ENCODE peak calls at places on chromosomes 13 and 19, in ten cellular contexts. P is adrenal gland, A is tibial artery, C is HCT116, S is heart left ventricle, W is Peyer's patch, O is cardiac muscle cell, T is transverse colon, D is uterus, N is thyroid gland. V is an unnamed sample.
A peak's percentile ranks its signal among the peaks of the same experiment; 100 is the strongest.

GRCh38 chr13:61833228-61833627 is 417.6 kb upstream of the PCDH20 start:
- DNase-seq in C (no peak), N (no peak), W (no peak), O (no peak), P (no peak), D (no peak), A (no peak), T (no peak), S (no peak), V (no peak)

GRCh38 chr13:41418751-41419150 is 38.6 kb upstream of the RGCC start:
- DNase-seq in S (no peak), C (no peak), N (no peak), O (no peak), T (no peak), D (no peak), P (no peak), A (no peak), W (no peak), V (peak; percentile 60)

GRCh38 chr13:21625366-21625765 is 21.4 kb upstream of the MICU2 start:
- DNase-seq in W (no peak), A (no peak), O (no peak), P (peak; percentile 62), S (no peak), T (peak; percentile 19), D (no peak), C (peak; percentile 59), N (peak; percentile 8), V (no peak)

GRCh38 chr19:40990972-40991381 is at the start of gene CYP2B6:
- DNase-seq in D (no peak), C (no peak), A (no peak), N (no peak), S (no peak), P (no peak), O (no peak), W (no peak), T (peak; percentile 13), V (no peak)

GRCh38 chr19:13408889-13409518 is 97.3 kb downstream of the CACNA1A start:
- DNase-seq in C (no peak), O (no peak), S (no peak), D (no peak), T (no peak), N (no peak), W (no peak), P (peak; percentile 72), A (no peak), V (no peak)

GRCh38 chr13:69287050-69287698 is 820.5 kb upstream of the ATXN8OS start:
- DNase-seq in N (no peak), C (no peak), W (no peak), S (no peak), T (no peak), A (no peak), P (no peak), O (no peak), D (no peak), V (no peak)

GRCh38 chr19:36113895-36114762 is 546 bp downstream of the POLR2I start:
- DNase-seq in N (peak; percentile 49), A (peak; percentile 81), W (peak; percentile 19), C (no peak), T (peak; percentile 32), D (peak; percentile 42), P (peak; percentile 64), O (peak; percentile 18), S (peak; percentile 50), V (peak; percentile 40)

GRCh38 chr13:70108276-70108845 is at the start of gene KLHL1:
- DNase-seq in A (no peak), P (no peak), W (no peak), S (no peak), D (no peak), C (no peak), N (no peak), O (no peak), T (no peak), V (peak; percentile 1)

GRCh38 chr13:89520468-89520867 is 1827.0 kb upstream of the MIR17HG start:
- DNase-seq in O (no peak), N (no peak), D (no peak), C (no peak), T (no peak), A (no peak), W (no peak), P (no peak), S (no peak), V (peak; percentile 45)

GRCh38 chr13:42099962-42100675 is 51.7 kb downstream of the DGKH start:
- DNase-seq in N (no peak), S (no peak), D (no peak), P (no peak), A (no peak), C (no peak), T (no peak), W (no peak), O (no peak), V (no peak)

GRCh38 chr13:43365042-43365344 is 341.6 kb downstream of the DNAJC15 start:
- DNase-seq in S (no peak), A (no peak), C (no peak), T (no peak), N (no peak), P (no peak), D (no peak), O (no peak), W (no peak), V (no peak)
- H3K4me1 ChIP-seq in S (peaks cover 20% of the 10 kb centered on the region), A (no peaks in the 10 kb centered on the region), C (no peaks in the 10 kb centered on the region), T (peaks cover 4% of the 10 kb centered on the region), N (peaks cover 12% of the 10 kb centered on the region), P (no peaks in the 10 kb centered on the region), D (no peaks in the 10 kb centered on the region), O (peaks cover 22% of the 10 kb centered on the region), W (peaks cover 9% of the 10 kb centered on the region), V (no peaks in the 10 kb centered on the region)

GRCh38 chr19:46402725-46403124 is 10.6 kb downstream of the CCDC8 start:
- DNase-seq in P (no peak), S (no peak), W (no peak), C (no peak), T (no peak), A (no peak), D (no peak), N (no peak), O (no peak), V (no peak)

GRCh38 chr19:46404039-46404883 is 9.1 kb downstream of the CCDC8 start:
- DNase-seq in C (no peak), W (no peak), P (peak; percentile 78), T (peak; percentile 63), O (peak; percentile 76), N (peak; percentile 72), A (peak; percentile 86), D (peak; percentile 74), S (peak; percentile 74), V (peak; percentile 35)

GRCh38 chr19:46407891-46408426 is 5.4 kb downstream of the CCDC8 start:
- DNase-seq in A (no peak), T (no peak), O (no peak), N (no peak), W (no peak), S (no peak), D (no peak), P (no peak), C (no peak), V (no peak)

GRCh38 chr19:46408611-46409039 is 4.7 kb downstream of the CCDC8 start:
- DNase-seq in O (peak; percentile 73), A (peak; percentile 94), N (peak; percentile 93), C (no peak), T (peak; percentile 51), P (peak; percentile 94), S (peak; percentile 90), D (peak; percentile 85), W (peak; percentile 24), V (peak; percentile 18)

DNA sequence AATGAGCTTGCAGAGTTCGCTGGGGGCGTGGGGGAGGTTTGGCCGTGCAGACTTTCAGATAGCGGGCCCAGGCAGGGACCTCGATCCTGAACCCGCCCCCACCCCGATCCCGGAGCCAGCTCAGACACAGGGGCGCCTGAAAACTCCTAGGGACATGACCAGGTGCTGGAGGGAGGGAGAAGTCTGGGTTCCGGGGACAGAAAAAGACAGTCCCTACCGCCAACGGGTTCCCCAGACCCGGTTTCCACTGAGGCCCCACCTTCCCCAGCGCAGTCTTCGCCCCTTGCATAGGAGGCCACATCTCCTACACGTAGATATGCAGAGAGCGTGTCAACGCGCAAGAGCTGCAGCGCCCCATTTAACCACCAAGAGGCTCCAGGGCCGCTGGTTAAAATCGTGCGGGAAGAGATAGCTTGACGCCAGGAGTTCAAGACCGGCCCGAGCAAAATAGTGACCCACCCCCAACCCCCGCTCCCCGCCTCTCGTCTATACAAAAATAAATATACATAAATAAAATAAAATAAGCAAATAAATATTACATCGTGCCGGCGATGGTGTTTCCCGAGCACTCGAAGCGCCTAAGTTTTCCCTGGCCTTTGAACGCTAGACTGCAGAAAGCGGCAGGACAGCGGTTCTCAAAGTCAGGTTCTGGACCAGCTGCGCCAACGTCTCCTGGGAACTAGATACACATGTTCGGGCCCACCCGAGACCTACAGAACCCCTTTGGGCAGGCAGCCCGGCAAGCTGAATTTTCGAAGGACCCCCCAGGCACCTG is 8.3 kb downstream of the CCDC8 start:
- DNase-seq in N (no peak), P (no peak), O (peak; percentile 61), A (no peak), T (no peak), S (no peak), C (no peak), D (peak; percentile 59), W (no peak), V (no peak)
- TF ChIP-seq CTCF in N (no peak), P (peak; percentile 12), O (peak; percentile 37), A (no peak), T (no peak), S (peak; percentile 16), C (no peak), D (peak; percentile 18), W (no peak), V (peak; percentile 44)

GRCh38 chr13:72823081-72823480 is 41.1 kb downstream of the PIBF1 start:
- DNase-seq in S (no peak), T (no peak), W (no peak), P (no peak), C (no peak), O (no peak), A (no peak), N (no peak), D (no peak), V (no peak)

GRCh38 chr13:72820156-72820897 is 38.4 kb downstream of the PIBF1 start:
- DNase-seq in W (no peak), S (no peak), A (no peak), N (no peak), C (no peak), P (no peak), T (no peak), D (no peak), O (no peak), V (no peak)

GRCh38 chr13:72820898-72821279 is 39.0 kb downstream of the PIBF1 start:
- DNase-seq in O (no peak), A (no peak), C (no peak), N (no peak), W (no peak), T (no peak), P (no peak), S (no peak), D (no peak), V (no peak)
- H3K4me1 ChIP-seq in O (peaks cover 6% of the 10 kb centered on the region), A (no peaks in the 10 kb centered on the region), C (no peaks in the 10 kb centered on the region), N (no peaks in the 10 kb centered on the region), W (no peaks in the 10 kb centered on the region), T (no peaks in the 10 kb centered on the region), P (no peaks in the 10 kb centered on the region), S (no peaks in the 10 kb centered on the region), D (no peaks in the 10 kb centered on the region), V (no peaks in the 10 kb centered on the region)

GRCh38 chr13:24304620-24305019 is 4.8 kb upstream of the C1QTNF9 start:
- DNase-seq in T (no peak), D (no peak), N (no peak), O (no peak), S (no peak), C (no peak), P (no peak), W (no peak), A (no peak), V (no peak)
- TF ChIP-seq CTCF in T (no peak), D (no peak), N (no peak), O (no peak), S (no peak), C (no peak), P (no peak), W (no peak), A (no peak), V (no peak)

V was measured in foreskin keratinocyte.